ENCODE peak calls at places on chromosomes 13 and 19, in seven cellular contexts. W, M, C, H, J, G and O are unnamed samples.

GRCh38 chr19:16001481-16002312 is 52.9 kb downstream of the OR10H4 start:
- DNase-seq in W (peak; percentile 37), M (no peak), C (no peak), H (peak; percentile 53), J (no peak), G (no peak), O (no peak)

GRCh38 chr13:99959538-99960230 is 11.9 kb downstream of the ZIC5 start:
- DNase-seq in W (no peak), M (peak; percentile 40), C (peak; percentile 43), H (no peak), J (peak; percentile 26), G (no peak), O (no peak)

GRCh38 chr19:55650602-55651230 is 2.7 kb downstream of the CCDC106 start:
- DNase-seq in W (no peak), M (no peak), C (no peak), H (peak; percentile 35), J (no peak), G (no peak), O (no peak)

GRCh38 chr13:39870197-39870746 is 214.8 kb downstream of the COG6 start:
- DNase-seq in W (no peak), M (no peak), C (no peak), H (no peak), J (no peak), G (no peak), O (peak; percentile 56)

GRCh38 chr19:40225440-40226305 is 816 bp downstream of the CCNP start:
- DNase-seq in W (no peak), M (no peak), C (no peak), H (no peak), J (no peak), G (no peak), O (peak; percentile 23)

GRCh38 chr19:46489445-46490272 is 6.0 kb downstream of the PNMA8B start:
- DNase-seq in W (no peak), M (no peak), C (peak; percentile 55), H (no peak), J (peak; percentile 80), G (no peak), O (peak; percentile 34)

GRCh38 chr19:46513461-46514236 is 18.0 kb upstream of the PNMA8B start:
- DNase-seq in W (peak; percentile 91), M (peak; percentile 44), C (peak; percentile 90), H (peak; percentile 64), J (peak; percentile 86), G (peak; percentile 38), O (peak; percentile 91)

GRCh38 chr13:40790232-40790631 is 821 bp downstream of the SLC25A15 start:
- DNase-seq in W (no peak), M (no peak), C (no peak), H (no peak), J (no peak), G (no peak), O (peak; percentile 45)

GRCh38 chr13:65856464-65856863 is 1373.7 kb downstream of the PCDH9 start:
- DNase-seq in W (no peak), M (no peak), C (no peak), H (no peak), J (no peak), G (no peak), O (no peak)